ENCODE peak calls at places on chromosomes 2 and 18, in six cellular contexts. Z is mesenteric fat pad, G is Daoy, D is T-helper 9 cell, B is NCI-H510A, F is NCI-H748 treated with DMSO at 0.1 percent for 48 hours. M is an unnamed sample.

GRCh38 chr2:181354626-181355025 is 102.6 kb upstream of the ITGA4 start:
- DNase-seq in Z (no peak), G (peak), D (no peak), B (no peak), F (no peak), M (no peak)

GRCh38 chr2:37323770-37324535 is 680 bp downstream of the PRKD3 start:
- DNase-seq in Z (no peak), G (peak), D (peak), B (no peak), F (peak), M (peak)

GRCh38 chr18:4524096-4524495 is 69.0 kb upstream of the DLGAP1 start:
- DNase-seq in Z (no peak), G (no peak), D (no peak), B (no peak), F (no peak), M (no peak)

GRCh38 chr2:145108385-145108784 is 588.5 kb upstream of the ZEB2 start:
- DNase-seq in Z (no peak), G (peak), D (no peak), B (no peak), F (no peak), M (no peak)

GRCh38 chr2:102284611-102285010 is 26.8 kb upstream of the IL1RL1 start:
- DNase-seq in Z (no peak), G (no peak), D (no peak), B (no peak), F (no peak), M (no peak)

GRCh38 chr2:239466046-239466754 is 65.4 kb upstream of the HDAC4 start:
- DNase-seq in Z (no peak), G (no peak), D (no peak), B (no peak), F (no peak), M (no peak)

GRCh38 chr2:75560022-75560767 is 544 bp downstream of the EVA1A start:
- DNase-seq in Z (no peak), G (peak), D (no peak), B (no peak), F (no peak), M (peak)

GRCh38 chr2:18639756-18640453 is 50.5 kb upstream of the NT5C1B start:
- DNase-seq in Z (no peak), G (peak), D (no peak), B (no peak), F (no peak), M (no peak)

GRCh38 chr2:239310401-239311061 is 90.3 kb downstream of the HDAC4 start:
- DNase-seq in Z (peak), G (no peak), D (no peak), B (no peak), F (no peak), M (no peak)

GRCh38 chr18:39455300-39455699 is 1889.7 kb upstream of the CELF4 start:
- DNase-seq in Z (no peak), G (no peak), D (no peak), B (no peak), F (no peak), M (no peak)

GRCh38 chr2:36785179-36785795 is 88.8 kb downstream of the VIT start:
- DNase-seq in Z (no peak), G (peak), D (peak), B (peak), F (peak), M (peak)

M was measured in NCI-H1105 treated with DMSO at 0.1 percent for 48 hours.